ENCODE peak calls at places on chromosomes 1 and 21, in five cellular contexts. S, Q, C, F and D are unnamed samples.

GRCh38 chr21:33541105-33541711 is 709 bp downstream of the GART start:
- DNase-seq in C (peak), F (no peak), Q (peak), S (no peak), D (no peak)

GRCh38 chr1:221840511-221841243 is 98.8 kb upstream of the DUSP10 start:
- DNase-seq in Q (peak), F (no peak), S (no peak), C (peak), D (no peak)

GRCh38 chr1:110069302-110070281 is 880 bp downstream of the ALX3 start:
- DNase-seq in C (no peak), F (no peak), S (no peak), Q (no peak), D (no peak)

GRCh38 chr1:232707142-232707541 is 77.2 kb upstream of the SIPA1L2 start:
- DNase-seq in C (no peak), S (peak), Q (no peak), F (no peak), D (no peak)

GRCh38 chr1:208110296-208110695 is 133.9 kb downstream of the PLXNA2 start:
- DNase-seq in Q (no peak), S (peak), C (no peak), F (no peak), D (no peak)

GRCh38 chr1:21123287-21123961 is 53.3 kb downstream of the EIF4G3 start:
- DNase-seq in S (no peak), Q (no peak), F (no peak), C (no peak), D (no peak)

GRCh38 chr21:42558368-42558767 is 44.7 kb downstream of the SLC37A1 start:
- DNase-seq in S (no peak), F (no peak), C (no peak), Q (no peak), D (no peak)

GRCh38 chr1:93658188-93658587 is 23.4 kb downstream of the BCAR3 start:
- DNase-seq in C (peak), Q (no peak), S (no peak), F (no peak), D (no peak)

GRCh38 chr1:96361251-96361856 is 360.2 kb upstream of the PTBP2 start:
- DNase-seq in F (no peak), S (no peak), C (no peak), Q (no peak), D (no peak)

GRCh38 chr1:30036666-30037065 is 686.7 kb downstream of the MATN1 start:
- DNase-seq in F (no peak), Q (no peak), C (no peak), S (no peak), D (no peak)

GRCh38 chr1:100443739-100444571 is 91.6 kb downstream of the CDC14A start:
- DNase-seq in F (peak), S (no peak), Q (peak), C (peak), D (peak)